ENCODE peak calls at places on chromosomes 4 and X, in five cellular contexts. One of them, this sample, is unnamed. For H3K4me1, the result is how much of the 10 kb centered on the place peaks cover.

GRCh38 chrX:101799387-101799786 is 132.4 kb downstream of the ZMAT1 start:
- DNase-seq in fibroblast of lung: peak
- DNase-seq in CD4-positive, alpha-beta memory T cell: peak
- DNase-seq in DND-41: peak
- DNase-seq in heart left ventricle: peak
- DNase-seq in this sample: peak

GRCh38 chr4:134911941-134912340 is 710.4 kb upstream of the PABPC4L start:
- DNase-seq in fibroblast of lung: no peak
- DNase-seq in CD4-positive, alpha-beta memory T cell: no peak
- DNase-seq in DND-41: no peak
- DNase-seq in heart left ventricle: no peak
- DNase-seq in this sample: no peak

GRCh38 chr4:915595-915994 is 16.5 kb downstream of the GAK start:
- DNase-seq in fibroblast of lung: no peak
- DNase-seq in CD4-positive, alpha-beta memory T cell: no peak
- DNase-seq in DND-41: peak
- DNase-seq in heart left ventricle: peak
- DNase-seq in this sample: no peak

GRCh38 chrX:118862086-118862485 is 38.5 kb downstream of the ZCCHC12 start:
- DNase-seq in fibroblast of lung: no peak
- DNase-seq in CD4-positive, alpha-beta memory T cell: no peak
- DNase-seq in DND-41: no peak
- DNase-seq in heart left ventricle: no peak
- DNase-seq in this sample: no peak

GRCh38 chr4:109495514-109495913 is 61.9 kb downstream of the SEC24B start:
- DNase-seq in fibroblast of lung: no peak
- DNase-seq in CD4-positive, alpha-beta memory T cell: no peak
- DNase-seq in DND-41: no peak
- DNase-seq in heart left ventricle: no peak
- DNase-seq in this sample: no peak

GRCh38 chr4:165190591-165191212 is 16.7 kb upstream of the KLHL2 start:
- DNase-seq in fibroblast of lung: no peak
- DNase-seq in CD4-positive, alpha-beta memory T cell: no peak
- DNase-seq in DND-41: no peak
- DNase-seq in heart left ventricle: no peak
- DNase-seq in this sample: no peak

GRCh38 chr4:37726666-37727065 is 40.5 kb upstream of the RELL1 start:
- DNase-seq in fibroblast of lung: peak
- DNase-seq in CD4-positive, alpha-beta memory T cell: no peak
- DNase-seq in DND-41: no peak
- DNase-seq in heart left ventricle: no peak
- DNase-seq in this sample: no peak

GRCh38 chr4:176319237-176319703 is 496 bp upstream of the SPCS3 start:
- DNase-seq in fibroblast of lung: no peak
- DNase-seq in CD4-positive, alpha-beta memory T cell: no peak
- DNase-seq in DND-41: no peak
- DNase-seq in heart left ventricle: no peak
- DNase-seq in this sample: no peak

GRCh38 chr4:174318829-174319764 is 35.4 kb downstream of the CEP44 start:
- DNase-seq in fibroblast of lung: peak
- DNase-seq in CD4-positive, alpha-beta memory T cell: peak
- DNase-seq in DND-41: no peak
- DNase-seq in heart left ventricle: no peak
- DNase-seq in this sample: no peak

GRCh38 chr4:142480244-142480643 is 365.9 kb downstream of the INPP4B start:
- DNase-seq in fibroblast of lung: peak
- DNase-seq in CD4-positive, alpha-beta memory T cell: no peak
- DNase-seq in DND-41: no peak
- DNase-seq in heart left ventricle: no peak
- DNase-seq in this sample: no peak

GRCh38 chr4:38926917-38927316 is 59.3 kb downstream of the FAM114A1 start:
- DNase-seq in fibroblast of lung: no peak
- DNase-seq in CD4-positive, alpha-beta memory T cell: no peak
- DNase-seq in DND-41: no peak
- DNase-seq in heart left ventricle: no peak
- DNase-seq in this sample: no peak

GRCh38 chr4:32909722-32910121 is 2189.6 kb downstream of the PCDH7 start:
- DNase-seq in fibroblast of lung: no peak
- DNase-seq in CD4-positive, alpha-beta memory T cell: no peak
- DNase-seq in DND-41: no peak
- DNase-seq in heart left ventricle: no peak
- DNase-seq in this sample: no peak

GRCh38 chr4:112817933-112818921 is 181.3 kb downstream of the LARP7 start:
- DNase-seq in fibroblast of lung: peak
- DNase-seq in CD4-positive, alpha-beta memory T cell: no peak
- DNase-seq in DND-41: no peak
- DNase-seq in heart left ventricle: peak
- DNase-seq in this sample: peak

GRCh38 chrX:3052864-3053263 is 11.6 kb downstream of the ARSF start:
- DNase-seq in fibroblast of lung: no peak
- DNase-seq in CD4-positive, alpha-beta memory T cell: no peak
- DNase-seq in DND-41: no peak
- DNase-seq in heart left ventricle: no peak
- DNase-seq in this sample: no peak

GRCh38 chrX:10769696-10770619 is 149.6 kb upstream of the MID1 start:
- DNase-seq in fibroblast of lung: peak
- DNase-seq in CD4-positive, alpha-beta memory T cell: no peak
- DNase-seq in DND-41: no peak
- DNase-seq in heart left ventricle: no peak
- DNase-seq in this sample: no peak

GRCh38 chr4:2141022-2141761 is 82.1 kb downstream of the NAT8L start:
- DNase-seq in fibroblast of lung: no peak
- DNase-seq in CD4-positive, alpha-beta memory T cell: no peak
- DNase-seq in DND-41: no peak
- DNase-seq in heart left ventricle: no peak
- DNase-seq in this sample: no peak

GRCh38 chrX:30781711-30782444 is 107.2 kb downstream of the TAB3 start:
- DNase-seq in fibroblast of lung: no peak
- DNase-seq in CD4-positive, alpha-beta memory T cell: no peak
- DNase-seq in DND-41: no peak
- DNase-seq in heart left ventricle: no peak
- DNase-seq in this sample: no peak

GRCh38 chrX:11143931-11144678 is 33.0 kb downstream of the HCCS start:
- DNase-seq in fibroblast of lung: peak
- DNase-seq in CD4-positive, alpha-beta memory T cell: peak
- DNase-seq in DND-41: peak
- DNase-seq in heart left ventricle: peak
- DNase-seq in this sample: no peak

GRCh38 chrX:9534686-9535085 is 69.8 kb downstream of the TBL1X start:
- DNase-seq in fibroblast of lung: peak
- DNase-seq in CD4-positive, alpha-beta memory T cell: no peak
- DNase-seq in DND-41: no peak
- DNase-seq in heart left ventricle: no peak
- DNase-seq in this sample: no peak

GRCh38 chrX:17697191-17697590 is 40.1 kb upstream of the SCML1 start:
- DNase-seq in fibroblast of lung: no peak
- DNase-seq in CD4-positive, alpha-beta memory T cell: no peak
- DNase-seq in DND-41: no peak
- DNase-seq in heart left ventricle: no peak
- DNase-seq in this sample: no peak

DNA sequence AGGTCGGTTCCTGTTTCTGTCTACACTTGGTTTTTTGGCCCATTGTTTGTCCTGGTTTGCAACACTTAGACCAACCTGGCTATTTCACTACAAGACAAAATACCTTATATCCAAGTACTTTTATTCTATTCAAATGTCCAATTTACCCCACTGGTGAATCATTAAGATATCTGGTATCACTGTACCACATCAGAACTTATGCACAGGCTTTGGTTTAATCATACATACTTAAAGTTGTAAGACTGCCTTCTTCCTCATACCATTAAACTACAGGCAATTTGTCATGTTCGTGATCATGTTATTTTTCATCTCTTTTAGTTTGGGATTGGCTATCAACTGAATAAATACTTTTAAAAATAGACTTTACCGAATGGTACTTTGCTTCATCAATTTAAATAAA is 53.0 kb upstream of the ATOH1 start:
- DNase-seq in fibroblast of lung: no peak
- DNase-seq in CD4-positive, alpha-beta memory T cell: no peak
- DNase-seq in DND-41: no peak
- DNase-seq in heart left ventricle: no peak
- DNase-seq in this sample: no peak
- H3K4me1 ChIP-seq in fibroblast of lung: under half
- H3K4me1 ChIP-seq in CD4-positive, alpha-beta memory T cell: under half
- H3K4me1 ChIP-seq in DND-41: under half
- H3K4me1 ChIP-seq in heart left ventricle: under half
- H3K4me1 ChIP-seq in this sample: under half

GRCh38 chr4:87051121-87051713 is 116.4 kb downstream of the AFF1 start:
- DNase-seq in fibroblast of lung: no peak
- DNase-seq in CD4-positive, alpha-beta memory T cell: no peak
- DNase-seq in DND-41: no peak
- DNase-seq in heart left ventricle: no peak
- DNase-seq in this sample: no peak
- H3K4me1 ChIP-seq in fibroblast of lung: under half
- H3K4me1 ChIP-seq in CD4-positive, alpha-beta memory T cell: under half
- H3K4me1 ChIP-seq in DND-41: under half
- H3K4me1 ChIP-seq in heart left ventricle: half or more
- H3K4me1 ChIP-seq in this sample: under half

GRCh38 chrX:105461013-105461412 is 240.5 kb upstream of the TEX13A start:
- DNase-seq in fibroblast of lung: peak
- DNase-seq in CD4-positive, alpha-beta memory T cell: no peak
- DNase-seq in DND-41: no peak
- DNase-seq in heart left ventricle: no peak
- DNase-seq in this sample: no peak
- H3K4me1 ChIP-seq in fibroblast of lung: under half
- H3K4me1 ChIP-seq in CD4-positive, alpha-beta memory T cell: under half
- H3K4me1 ChIP-seq in DND-41: under half
- H3K4me1 ChIP-seq in heart left ventricle: under half
- H3K4me1 ChIP-seq in this sample: under half

DNA sequence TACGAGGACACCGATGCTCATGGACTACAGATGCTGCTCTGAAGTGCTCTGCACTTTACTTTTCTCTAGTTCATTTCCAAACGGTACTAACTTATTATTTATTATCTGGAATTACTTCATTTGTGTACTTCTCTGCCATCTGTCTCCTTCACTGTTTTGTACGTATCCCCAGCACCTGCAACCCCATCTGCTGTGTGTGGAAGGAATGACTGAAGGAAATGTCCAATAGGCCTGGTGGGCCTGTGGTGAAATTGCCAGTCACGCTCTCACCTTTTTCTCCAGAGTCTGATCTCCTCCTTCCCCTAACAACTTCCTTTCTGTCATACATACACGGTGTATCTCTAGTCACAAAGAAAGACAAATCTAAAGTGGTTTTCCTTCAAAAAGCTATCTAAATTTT is 12.9 kb downstream of the TMEM154 start:
- DNase-seq in fibroblast of lung: no peak
- DNase-seq in CD4-positive, alpha-beta memory T cell: no peak
- DNase-seq in DND-41: no peak
- DNase-seq in heart left ventricle: no peak
- DNase-seq in this sample: no peak
- H3K4me1 ChIP-seq in fibroblast of lung: under half
- H3K4me1 ChIP-seq in CD4-positive, alpha-beta memory T cell: under half
- H3K4me1 ChIP-seq in DND-41: under half
- H3K4me1 ChIP-seq in heart left ventricle: under half
- H3K4me1 ChIP-seq in this sample: under half

GRCh38 chr4:101224358-101225218 is 122.7 kb downstream of the PPP3CA start:
- DNase-seq in fibroblast of lung: no peak
- DNase-seq in CD4-positive, alpha-beta memory T cell: no peak
- DNase-seq in DND-41: no peak
- DNase-seq in heart left ventricle: no peak
- DNase-seq in this sample: no peak
- H3K4me1 ChIP-seq in fibroblast of lung: under half
- H3K4me1 ChIP-seq in CD4-positive, alpha-beta memory T cell: under half
- H3K4me1 ChIP-seq in DND-41: under half
- H3K4me1 ChIP-seq in heart left ventricle: under half
- H3K4me1 ChIP-seq in this sample: under half